ENCODE peak calls at places on chromosomes 12 and 14, in ten cellular contexts. Z is heart left ventricle, W is body of pancreas, T is sigmoid colon, H is A549, X is right lobe of liver, S is GM12892, V is lower leg skin, F is ovary, Q is IMR-90. N is an unnamed sample.

GRCh38 chr12:100248886-100249285 is 18.0 kb downstream of the DEPDC4 start:
- DNase-seq in Z (no peak), W (no peak), T (no peak), H (no peak), X (no peak), S (no peak), V (no peak), F (no peak), Q (peak; percentile 45), N (no peak)

GRCh38 chr12:128791395-128792322 is 32.1 kb downstream of the SLC15A4 start:
- DNase-seq in Z (no peak), W (no peak), T (peak; percentile 43), H (no peak), X (no peak), S (no peak), V (no peak), F (no peak), Q (peak; percentile 13), N (no peak)

GRCh38 chr14:105292810-105293711 is 7.7 kb downstream of the BRF1 start:
- DNase-seq in Z (no peak), W (no peak), T (no peak), H (no peak), X (no peak), S (no peak), V (no peak), F (no peak), Q (no peak), N (no peak)

GRCh38 chr14:101789222-101789621 is 27.7 kb downstream of the PPP2R5C start:
- DNase-seq in Z (peak; percentile 52), W (no peak), T (no peak), H (no peak), X (no peak), S (no peak), V (peak; percentile 76), F (no peak), Q (no peak), N (no peak)

GRCh38 chr12:6532051-6532926 is 2.0 kb upstream of the GAPDH start:
- DNase-seq in Z (peak; percentile 71), W (peak; percentile 51), T (peak; percentile 90), H (peak; percentile 89), X (peak; percentile 81), S (peak; percentile 60), V (peak; percentile 88), F (peak; percentile 48), Q (peak; percentile 99), N (no peak)

GRCh38 chr12:111037047-111037446 is 116.7 kb upstream of the MYL2 start:
- DNase-seq in Z (no peak), W (peak; percentile 13), T (no peak), H (no peak), X (no peak), S (no peak), V (no peak), F (no peak), Q (no peak), N (no peak)

GRCh38 chr12:54984602-54985376 is at the start of gene TESPA1:
- DNase-seq in Z (peak; percentile 64), W (peak; percentile 40), T (peak; percentile 79), H (no peak), X (peak; percentile 68), S (peak; percentile 37), V (peak; percentile 91), F (peak; percentile 46), Q (no peak), N (peak; percentile 21)

GRCh38 chr14:86858043-86858442 is 1134.9 kb downstream of the GALC start:
- DNase-seq in Z (no peak), W (no peak), T (no peak), H (no peak), X (no peak), S (no peak), V (no peak), F (no peak), Q (peak; percentile 59), N (no peak)

GRCh38 chr12:80966001-80966400 is 28.3 kb upstream of the LIN7A start:
- DNase-seq in Z (no peak), W (no peak), T (no peak), H (no peak), X (no peak), S (no peak), V (no peak), F (no peak), Q (no peak), N (no peak)

GRCh38 chr12:109804820-109805761 is 28.1 kb downstream of the TRPV4 start:
- DNase-seq in Z (peak; percentile 67), W (peak; percentile 68), T (peak; percentile 84), H (peak; percentile 82), X (peak; percentile 82), S (peak; percentile 69), V (peak; percentile 94), F (peak; percentile 73), Q (peak; percentile 39), N (peak; percentile 43)

GRCh38 chr12:104749555-104749954 is 208.5 kb downstream of the SLC41A2 start:
- DNase-seq in Z (no peak), W (no peak), T (no peak), H (no peak), X (no peak), S (no peak), V (peak; percentile 31), F (no peak), Q (no peak), N (no peak)

GRCh38 chr12:89353823-89354629 is 1.7 kb upstream of the DUSP6 start:
- DNase-seq in Z (peak; percentile 91), W (peak; percentile 90), T (peak; percentile 87), H (peak; percentile 75), X (peak; percentile 91), S (peak; percentile 40), V (peak; percentile 95), F (peak; percentile 71), Q (peak; percentile 63), N (peak; percentile 80)

DNA sequence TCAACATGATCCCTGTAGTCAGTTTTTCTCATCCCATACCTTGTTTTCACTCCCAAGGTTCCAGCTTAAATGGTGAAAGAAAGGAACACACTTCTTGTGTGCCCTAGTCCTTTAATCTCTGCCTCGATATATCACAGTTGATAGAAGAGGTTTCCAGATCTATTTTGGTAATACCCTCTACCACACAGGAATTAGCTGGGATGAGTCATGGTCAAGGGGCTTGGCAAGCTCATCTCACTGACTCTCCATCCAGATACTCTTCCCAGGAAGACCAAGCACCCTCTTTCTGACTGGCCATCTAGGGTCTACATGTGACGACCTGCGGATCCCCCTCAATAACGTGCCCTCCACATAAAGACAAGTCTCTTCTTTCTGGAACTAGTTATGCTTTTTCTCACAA is 277.9 kb downstream of the ITPR2 start:
- DNase-seq in Z (no peak), W (no peak), T (no peak), H (no peak), X (no peak), S (no peak), V (no peak), F (no peak), Q (peak; percentile 53), N (no peak)
- TF ChIP-seq POLR2A in Z (no peak), W (no peak), T (no peak), H (no peak), X (no peak), S (no peak), V (no peak), F (no peak), Q (no peak), N (no peak)

GRCh38 chr12:108730337-108731104 is 797 bp downstream of the CORO1C start:
- DNase-seq in Z (peak; percentile 76), W (peak; percentile 69), T (peak; percentile 90), H (peak; percentile 61), X (peak; percentile 77), S (peak; percentile 41), V (peak; percentile 94), F (peak; percentile 76), Q (peak; percentile 88), N (peak; percentile 66)
- TF ChIP-seq POLR2A in Z (no peak), W (peak; percentile 44), T (peak; percentile 78), H (no peak), X (peak; percentile 80), S (peak; percentile 51), V (no peak), F (peak; percentile 63), Q (peak; percentile 78), N (peak; percentile 17)

GRCh38 chr12:56266634-56267442 is at the start of gene COQ10A:
- DNase-seq in Z (peak; percentile 93), W (peak; percentile 93), T (peak; percentile 96), H (peak; percentile 98), X (peak; percentile 93), S (peak; percentile 98), V (peak; percentile 98), F (peak; percentile 90), Q (peak; percentile 82), N (peak; percentile 86)
- TF ChIP-seq POLR2A in Z (peak; percentile 36), W (peak; percentile 94), T (peak; percentile 88), H (peak; percentile 96), X (peak; percentile 89), S (peak; percentile 85), V (no peak), F (peak; percentile 91), Q (peak; percentile 87), N (no peak)

GRCh38 chr12:15789215-15790171 is at the start of gene EPS8:
- DNase-seq in Z (peak; percentile 93), W (peak; percentile 93), T (peak; percentile 96), H (peak; percentile 78), X (peak; percentile 95), S (peak; percentile 78), V (peak; percentile 97), F (peak; percentile 96), Q (peak; percentile 91), N (peak; percentile 93)

GRCh38 chr12:15794196-15794595 is 5.0 kb upstream of the EPS8 start:
- DNase-seq in Z (no peak), W (no peak), T (no peak), H (no peak), X (no peak), S (no peak), V (no peak), F (no peak), Q (no peak), N (no peak)

GRCh38 chr12:15783288-15783687 is 5.9 kb downstream of the EPS8 start:
- DNase-seq in Z (no peak), W (no peak), T (no peak), H (no peak), X (no peak), S (no peak), V (no peak), F (no peak), Q (no peak), N (no peak)

GRCh38 chr12:15787801-15788200 is 1.4 kb downstream of the EPS8 start:
- DNase-seq in Z (no peak), W (no peak), T (no peak), H (no peak), X (no peak), S (no peak), V (no peak), F (no peak), Q (no peak), N (no peak)

DNA sequence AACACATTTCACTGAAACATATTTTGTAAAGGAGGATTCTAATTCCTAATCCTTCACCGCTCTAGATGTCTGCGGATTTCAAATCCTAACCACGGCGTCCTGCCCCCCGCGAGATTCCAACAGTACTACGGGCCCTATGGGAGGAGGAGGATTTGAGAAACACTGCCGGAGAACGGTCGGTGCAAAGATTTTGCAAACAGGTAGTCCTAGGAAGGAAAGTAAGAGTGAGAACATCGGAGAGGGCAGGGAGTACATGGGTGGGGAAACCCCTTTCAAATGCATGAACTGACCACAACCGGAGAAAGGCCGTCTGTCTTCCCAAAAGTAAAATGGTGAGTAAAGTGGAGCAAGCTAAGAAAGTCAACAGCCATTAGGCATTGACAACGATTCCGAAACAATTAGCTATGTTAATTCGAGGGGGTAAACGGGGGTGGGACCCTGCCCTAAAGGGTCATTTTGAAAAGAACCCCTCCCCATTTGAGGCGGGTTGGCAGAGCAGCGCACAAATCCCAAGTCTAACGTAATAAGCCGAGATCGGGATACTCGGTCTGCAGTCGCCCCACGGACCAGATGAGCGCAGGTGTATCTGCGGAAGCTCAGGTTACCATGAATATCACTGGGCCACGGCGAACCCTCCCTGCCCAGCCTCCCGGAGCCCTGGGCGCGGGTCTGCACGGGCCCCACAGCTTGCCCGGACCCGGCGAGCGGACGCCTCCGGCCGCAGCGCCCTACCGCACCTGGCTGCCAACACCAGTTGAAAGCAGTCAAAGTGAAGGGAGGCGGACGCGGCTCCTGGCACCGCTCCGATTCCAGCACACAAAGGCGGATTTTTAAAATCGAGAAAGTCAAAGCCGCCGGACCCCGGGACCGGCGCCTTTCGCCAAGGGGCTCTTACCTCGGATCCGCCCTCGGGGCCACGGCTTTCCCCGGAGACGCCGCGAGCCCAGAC is 648 bp downstream of the EPS8 start:
- DNase-seq in Z (peak; percentile 63), W (peak; percentile 76), T (peak; percentile 72), H (peak; percentile 47), X (peak; percentile 71), S (no peak), V (peak; percentile 91), F (peak; percentile 43), Q (peak; percentile 45), N (peak; percentile 46)
- TF ChIP-seq POLR2A in Z (no peak), W (no peak), T (no peak), H (no peak), X (no peak), S (no peak), V (no peak), F (no peak), Q (no peak), N (no peak)

N was measured in breast epithelium.